ENCODE peak calls at places on chromosomes 12 and 14, in six cellular contexts. L is IMR-90, B is A549, U is GM12878, T is K562, P is HepG2. Z is an unnamed sample.
A peak's percentile ranks its signal among the peaks of the same experiment; 100 is the strongest.

GRCh38 chr12:121783771-121784170 is 9.7 kb downstream of the RHOF start:
- DNase-seq in L (no peak), B (no peak), U (no peak), T (no peak), P (no peak), Z (no peak)

GRCh38 chr12:26126340-26127284 is 1.8 kb upstream of the BHLHE41 start:
- DNase-seq in L (peak; percentile 80), B (peak; percentile 78), U (no peak), T (peak; percentile 50), P (peak; percentile 28), Z (peak; percentile 83)

GRCh38 chr14:97137705-97138104 is 340.5 kb downstream of the VRK1 start:
- DNase-seq in L (no peak), B (no peak), U (no peak), T (no peak), P (no peak), Z (no peak)

GRCh38 chr14:104681689-104682074 is 7.7 kb upstream of the INF2 start:
- DNase-seq in L (peak; percentile 81), B (peak; percentile 91), U (no peak), T (no peak), P (peak; percentile 46), Z (no peak)

GRCh38 chr12:739349-739748 is 13.0 kb upstream of the WNK1 start:
- DNase-seq in L (no peak), B (no peak), U (no peak), T (no peak), P (no peak), Z (no peak)

GRCh38 chr12:29113101-29113500 is 36.0 kb upstream of the FAR2 start:
- DNase-seq in L (peak; percentile 21), B (no peak), U (no peak), T (no peak), P (no peak), Z (no peak)

GRCh38 chr12:103851127-103851526 is 10.1 kb upstream of the NT5DC3 start:
- DNase-seq in L (peak; percentile 49), B (no peak), U (no peak), T (no peak), P (no peak), Z (no peak)

GRCh38 chr14:69232388-69232787 is 27.6 kb upstream of the GALNT16 start:
- DNase-seq in L (no peak), B (no peak), U (no peak), T (no peak), P (no peak), Z (no peak)

GRCh38 chr12:92551853-92552397 is 150.9 kb upstream of the PLEKHG7 start:
- DNase-seq in L (peak; percentile 73), B (peak; percentile 26), U (peak; percentile 98), T (no peak), P (no peak), Z (no peak)

GRCh38 chr12:117098361-117099217 is 627 bp downstream of the TESC start:
- DNase-seq in L (no peak), B (peak; percentile 49), U (no peak), T (peak; percentile 64), P (no peak), Z (peak; percentile 40)

GRCh38 chr14:23436327-23437141 is 1.1 kb upstream of the MYH7 start:
- DNase-seq in L (no peak), B (no peak), U (no peak), T (peak; percentile 44), P (no peak), Z (no peak)

GRCh38 chr12:9906888-9907287 is 25.3 kb downstream of the CLEC2A start:
- DNase-seq in L (no peak), B (no peak), U (no peak), T (no peak), P (no peak), Z (no peak)

GRCh38 chr12:117143008-117143532 is 43.9 kb upstream of the TESC start:
- DNase-seq in L (peak; percentile 83), B (peak; percentile 95), U (no peak), T (no peak), P (peak; percentile 92), Z (peak; percentile 47)

GRCh38 chr12:60194682-60195081 is 598.9 kb downstream of the SLC16A7 start:
- DNase-seq in L (peak; percentile 74), B (no peak), U (no peak), T (no peak), P (no peak), Z (no peak)

GRCh38 chr12:11164384-11164783 is 6.6 kb upstream of the SMIM10L1 start:
- DNase-seq in L (peak; percentile 28), B (no peak), U (no peak), T (no peak), P (no peak), Z (no peak)

GRCh38 chr14:20469890-20470858 is 968 bp downstream of the PNP start:
- DNase-seq in L (peak; percentile 57), B (peak; percentile 69), U (no peak), T (no peak), P (peak; percentile 47), Z (peak; percentile 31)

GRCh38 chr14:35385042-35385839 is 19.3 kb downstream of the NFKBIA start:
- DNase-seq in L (peak; percentile 93), B (peak; percentile 56), U (no peak), T (peak; percentile 59), P (peak; percentile 85), Z (no peak)

GRCh38 chr14:64612021-64612380 is 62.2 kb downstream of the PPP1R36 start:
- DNase-seq in L (peak; percentile 85), B (peak; percentile 47), U (no peak), T (no peak), P (no peak), Z (no peak)

GRCh38 chr12:22477894-22478287 is 66.5 kb downstream of the C2CD5 start:
- DNase-seq in L (no peak), B (no peak), U (no peak), T (no peak), P (no peak), Z (no peak)

GRCh38 chr12:100058482-100059029 is 73.8 kb upstream of the ANKS1B start:
- DNase-seq in L (peak; percentile 96), B (no peak), U (no peak), T (no peak), P (no peak), Z (no peak)

GRCh38 chr12:3655331-3655900 is 97.5 kb downstream of the CRACR2A start:
- DNase-seq in L (no peak), B (peak; percentile 23), U (no peak), T (peak; percentile 12), P (peak; percentile 12), Z (peak; percentile 45)

GRCh38 chr14:102318781-102319276 is 717 bp upstream of the ZNF839 start:
- DNase-seq in L (no peak), B (no peak), U (no peak), T (no peak), P (no peak), Z (no peak)

GRCh38 chr14:92417759-92418158 is 94.8 kb downstream of the SLC24A4 start:
- DNase-seq in L (no peak), B (no peak), U (no peak), T (no peak), P (no peak), Z (no peak)

GRCh38 chr12:9702239-9702638 is 30.7 kb downstream of the CLECL1 start:
- DNase-seq in L (no peak), B (no peak), U (no peak), T (no peak), P (no peak), Z (no peak)

GRCh38 chr14:69571879-69572633 is 2.6 kb downstream of the CCDC177 start:
- DNase-seq in L (peak; percentile 15), B (no peak), U (no peak), T (peak; percentile 38), P (peak; percentile 17), Z (peak; percentile 68)

GRCh38 chr14:22391908-22392307 is 197.1 kb downstream of the DAD1 start:
- DNase-seq in L (peak; percentile 65), B (peak; percentile 47), U (peak; percentile 68), T (peak; percentile 29), P (peak; percentile 73), Z (peak; percentile 68)

GRCh38 chr12:122856999-122857671 is 21.9 kb downstream of the HIP1R start:
- DNase-seq in L (peak; percentile 85), B (no peak), U (no peak), T (no peak), P (peak; percentile 59), Z (no peak)

GRCh38 chr12:132146098-132146497 is 1.8 kb downstream of the NOC4L start:
- DNase-seq in L (no peak), B (no peak), U (no peak), T (no peak), P (no peak), Z (no peak)

GRCh38 chr12:67082221-67082620 is 186.9 kb upstream of the CAND1 start:
- DNase-seq in L (no peak), B (no peak), U (no peak), T (no peak), P (no peak), Z (no peak)
- TF ChIP-seq BHLHE40 in L (no peak), B (no peak), U (no peak), T (no peak), P (no peak), Z (no peak)

GRCh38 chr12:58346032-58346632 is 404.8 kb downstream of the ATP23 start:
- DNase-seq in L (peak; percentile 62), B (peak; percentile 30), U (no peak), T (peak; percentile 49), P (peak; percentile 4), Z (peak; percentile 31)
- TF ChIP-seq BHLHE40 in L (no peak), B (no peak), U (no peak), T (no peak), P (no peak), Z (no peak)

GRCh38 chr14:76104802-76105355 is 46.8 kb upstream of the GPATCH2L start:
- DNase-seq in L (no peak), B (no peak), U (no peak), T (no peak), P (no peak), Z (no peak)
- TF ChIP-seq BHLHE40 in L (no peak), B (no peak), U (no peak), T (no peak), P (no peak), Z (no peak)

DNA sequence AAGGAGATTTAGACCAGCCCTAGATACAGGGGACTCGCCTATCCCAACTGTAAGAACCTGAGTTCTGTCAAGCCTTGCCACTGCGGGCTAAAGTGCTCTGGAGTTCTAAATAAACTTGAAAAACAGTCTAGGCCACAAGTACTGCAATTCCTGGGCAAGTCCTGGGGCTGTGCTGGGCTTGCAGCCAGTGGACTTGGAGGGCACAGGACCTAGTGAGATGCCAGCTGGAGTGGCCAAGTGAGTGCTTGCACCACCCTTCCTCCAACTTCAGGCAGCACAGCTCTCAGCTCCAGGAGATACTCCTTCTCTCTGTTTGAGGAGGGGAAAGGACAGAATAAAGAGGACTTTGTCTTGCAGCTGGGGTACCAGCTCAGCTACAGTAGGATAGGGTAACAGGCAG is 307.6 kb upstream of the FBXO33 start:
- DNase-seq in L (no peak), B (no peak), U (no peak), T (no peak), P (no peak), Z (no peak)
- TF ChIP-seq BHLHE40 in L (no peak), B (no peak), U (no peak), T (no peak), P (no peak), Z (no peak)